ENCODE peak calls at places on chromosomes 11 and 22, in six cellular contexts. Z, L, V, E, M and G are unnamed samples.
A peak's percentile ranks its signal among the peaks of the same experiment; 100 is the strongest.

GRCh38 chr11:19276859-19277808 is 36.4 kb upstream of the E2F8 start:
- DNase-seq in L (no peak), M (no peak), Z (no peak), E (no peak), V (no peak), G (no peak)

GRCh38 chr11:26992031-26992541 is 1.8 kb upstream of the FIBIN start:
- DNase-seq in E (no peak), Z (no peak), M (no peak), V (no peak), L (no peak), G (no peak)

GRCh38 chr11:60717956-60718355 is 6.6 kb upstream of the MS4A18 start:
- DNase-seq in E (no peak), Z (no peak), M (no peak), L (no peak), V (no peak), G (no peak)

GRCh38 chr11:112694813-112695212 is 266.4 kb upstream of the NCAM1 start:
- DNase-seq in E (peak; percentile 28), L (no peak), M (no peak), Z (no peak), V (no peak), G (no peak)

GRCh38 chr22:22410121-22410520 is 98.4 kb downstream of the ZNF280B start:
- DNase-seq in V (peak; percentile 66), E (no peak), M (peak; percentile 74), L (no peak), Z (no peak), G (peak; percentile 88)

GRCh38 chr11:72758690-72759389 is 6.6 kb upstream of the ARAP1 start:
- DNase-seq in M (peak; percentile 79), L (no peak), E (peak; percentile 55), Z (no peak), V (peak; percentile 47), G (peak; percentile 69)

GRCh38 chr11:19881185-19881584 is 168.5 kb downstream of the NAV2 start:
- DNase-seq in V (no peak), Z (no peak), M (no peak), E (peak; percentile 4), L (no peak), G (no peak)

GRCh38 chr22:40404251-40405177 is 34.1 kb downstream of the SGSM3 start:
- DNase-seq in L (peak; percentile 48), V (no peak), M (peak; percentile 53), Z (no peak), E (no peak), G (no peak)

GRCh38 chr22:17536269-17536668 is 27.0 kb upstream of the SLC25A18 start:
- DNase-seq in E (no peak), M (no peak), L (no peak), Z (no peak), V (no peak), G (no peak)

GRCh38 chr11:126311464-126312291 is 7.8 kb downstream of the DCPS start:
- DNase-seq in E (no peak), L (no peak), V (no peak), Z (no peak), M (no peak), G (no peak)

GRCh38 chr11:131122448-131122847 is 206.2 kb upstream of the SNX19 start:
- DNase-seq in L (no peak), V (no peak), E (no peak), M (no peak), Z (no peak), G (no peak)

GRCh38 chr11:126510621-126511370 is 155.3 kb downstream of the ST3GAL4 start:
- DNase-seq in V (no peak), Z (peak; percentile 63), L (no peak), E (no peak), M (peak; percentile 9), G (no peak)

GRCh38 chr11:69891421-69892236 is 72.4 kb upstream of the FGF3 start:
- DNase-seq in L (no peak), M (no peak), Z (no peak), V (no peak), E (no peak), G (peak; percentile 34)